ENCODE peak calls at places on chromosomes 4 and X, in four cellular contexts. One of them, this sample, is unnamed.

GRCh38 chrX:152926923-152927322 is 29.1 kb downstream of the ZNF185 start:
- DNase-seq in cardiac muscle cell: no peak
- DNase-seq in activated T-cell treated with anti-CD3 and anti-CD28 coated beads, Interleukin-2, amount 50 U/mL, for 4 hours: no peak
- DNase-seq in NCI-H1105: no peak
- DNase-seq in this sample: no peak

GRCh38 chrX:119145241-119145653 is 17.6 kb upstream of the KIAA1210 start:
- DNase-seq in cardiac muscle cell: peak; percentile 6
- DNase-seq in activated T-cell treated with anti-CD3 and anti-CD28 coated beads, Interleukin-2, amount 50 U/mL, for 4 hours: no peak
- DNase-seq in NCI-H1105: no peak
- DNase-seq in this sample: peak; percentile 28

GRCh38 chr4:87465739-87466366 is 43.5 kb downstream of the NUDT9 start:
- DNase-seq in cardiac muscle cell: peak; percentile 40
- DNase-seq in activated T-cell treated with anti-CD3 and anti-CD28 coated beads, Interleukin-2, amount 50 U/mL, for 4 hours: no peak
- DNase-seq in NCI-H1105: no peak
- DNase-seq in this sample: peak; percentile 50

GRCh38 chr4:37935026-37935425 is 25.2 kb upstream of the PTTG2 start:
- DNase-seq in cardiac muscle cell: no peak
- DNase-seq in activated T-cell treated with anti-CD3 and anti-CD28 coated beads, Interleukin-2, amount 50 U/mL, for 4 hours: no peak
- DNase-seq in NCI-H1105: no peak
- DNase-seq in this sample: no peak

GRCh38 chr4:7429069-7429416 is 5.7 kb downstream of the PSAPL1 start:
- DNase-seq in cardiac muscle cell: no peak
- DNase-seq in activated T-cell treated with anti-CD3 and anti-CD28 coated beads, Interleukin-2, amount 50 U/mL, for 4 hours: no peak
- DNase-seq in NCI-H1105: no peak
- DNase-seq in this sample: no peak

GRCh38 chr4:159077702-159078495 is 25.0 kb upstream of the RAPGEF2 start:
- DNase-seq in cardiac muscle cell: no peak
- DNase-seq in activated T-cell treated with anti-CD3 and anti-CD28 coated beads, Interleukin-2, amount 50 U/mL, for 4 hours: no peak
- DNase-seq in NCI-H1105: peak; percentile 19
- DNase-seq in this sample: peak; percentile 41

GRCh38 chrX:66633541-66633940 is 5.3 kb downstream of the EDA2R start:
- DNase-seq in cardiac muscle cell: no peak
- DNase-seq in activated T-cell treated with anti-CD3 and anti-CD28 coated beads, Interleukin-2, amount 50 U/mL, for 4 hours: no peak
- DNase-seq in NCI-H1105: no peak
- DNase-seq in this sample: no peak

GRCh38 chrX:141341341-141341740 is 99.0 kb upstream of the SPANXC start:
- DNase-seq in cardiac muscle cell: no peak
- DNase-seq in activated T-cell treated with anti-CD3 and anti-CD28 coated beads, Interleukin-2, amount 50 U/mL, for 4 hours: no peak
- DNase-seq in NCI-H1105: no peak
- DNase-seq in this sample: no peak

GRCh38 chr4:39528056-39528465 is 822 bp upstream of the UGDH start:
- DNase-seq in cardiac muscle cell: no peak
- DNase-seq in activated T-cell treated with anti-CD3 and anti-CD28 coated beads, Interleukin-2, amount 50 U/mL, for 4 hours: no peak
- DNase-seq in NCI-H1105: no peak
- DNase-seq in this sample: no peak

GRCh38 chr4:56246230-56246610 is 141.1 kb downstream of the AASDH start:
- DNase-seq in cardiac muscle cell: no peak
- DNase-seq in activated T-cell treated with anti-CD3 and anti-CD28 coated beads, Interleukin-2, amount 50 U/mL, for 4 hours: no peak
- DNase-seq in NCI-H1105: no peak
- DNase-seq in this sample: no peak

GRCh38 chrX:9671998-9672397 is 93.6 kb downstream of the GPR143 start:
- DNase-seq in cardiac muscle cell: no peak
- DNase-seq in activated T-cell treated with anti-CD3 and anti-CD28 coated beads, Interleukin-2, amount 50 U/mL, for 4 hours: no peak
- DNase-seq in NCI-H1105: no peak
- DNase-seq in this sample: no peak

GRCh38 chrX:46209768-46210167 is 335.5 kb downstream of the ZNF674 start:
- DNase-seq in cardiac muscle cell: no peak
- DNase-seq in activated T-cell treated with anti-CD3 and anti-CD28 coated beads, Interleukin-2, amount 50 U/mL, for 4 hours: no peak
- DNase-seq in NCI-H1105: no peak
- DNase-seq in this sample: peak; percentile 94

GRCh38 chr4:176883108-176883550 is 90.4 kb upstream of the VEGFC start:
- DNase-seq in cardiac muscle cell: no peak
- DNase-seq in activated T-cell treated with anti-CD3 and anti-CD28 coated beads, Interleukin-2, amount 50 U/mL, for 4 hours: no peak
- DNase-seq in NCI-H1105: no peak
- DNase-seq in this sample: no peak

GRCh38 chrX:105882581-105883275 is 60.4 kb downstream of the NRK start:
- DNase-seq in cardiac muscle cell: peak; percentile 60
- DNase-seq in activated T-cell treated with anti-CD3 and anti-CD28 coated beads, Interleukin-2, amount 50 U/mL, for 4 hours: no peak
- DNase-seq in NCI-H1105: peak; percentile 37
- DNase-seq in this sample: no peak

GRCh38 chr4:74123065-74123728 is 24.2 kb upstream of the CXCL2 start:
- DNase-seq in cardiac muscle cell: no peak
- DNase-seq in activated T-cell treated with anti-CD3 and anti-CD28 coated beads, Interleukin-2, amount 50 U/mL, for 4 hours: no peak
- DNase-seq in NCI-H1105: peak; percentile 18
- DNase-seq in this sample: no peak

GRCh38 chrX:110421499-110422455 is 63.1 kb downstream of the RTL9 start:
- DNase-seq in cardiac muscle cell: no peak
- DNase-seq in activated T-cell treated with anti-CD3 and anti-CD28 coated beads, Interleukin-2, amount 50 U/mL, for 4 hours: no peak
- DNase-seq in NCI-H1105: peak; percentile 35
- DNase-seq in this sample: no peak

GRCh38 chr4:39977489-39978377 is at the start of gene PDS5A:
- DNase-seq in cardiac muscle cell: peak; percentile 95
- DNase-seq in activated T-cell treated with anti-CD3 and anti-CD28 coated beads, Interleukin-2, amount 50 U/mL, for 4 hours: peak; percentile 87
- DNase-seq in NCI-H1105: peak; percentile 75
- DNase-seq in this sample: peak; percentile 87

GRCh38 chrX:112688242-112688641 is 8.5 kb upstream of the LHFPL1 start:
- DNase-seq in cardiac muscle cell: no peak
- DNase-seq in activated T-cell treated with anti-CD3 and anti-CD28 coated beads, Interleukin-2, amount 50 U/mL, for 4 hours: no peak
- DNase-seq in NCI-H1105: no peak
- DNase-seq in this sample: no peak

GRCh38 chrX:125681507-125681906 is 361.8 kb downstream of the TEX13C start:
- DNase-seq in cardiac muscle cell: no peak
- DNase-seq in activated T-cell treated with anti-CD3 and anti-CD28 coated beads, Interleukin-2, amount 50 U/mL, for 4 hours: no peak
- DNase-seq in NCI-H1105: no peak
- DNase-seq in this sample: no peak

GRCh38 chr4:72207196-72207595 is 175.4 kb downstream of the NPFFR2 start:
- DNase-seq in cardiac muscle cell: no peak
- DNase-seq in activated T-cell treated with anti-CD3 and anti-CD28 coated beads, Interleukin-2, amount 50 U/mL, for 4 hours: no peak
- DNase-seq in NCI-H1105: no peak
- DNase-seq in this sample: no peak

GRCh38 chr4:26441110-26441509 is 49.2 kb downstream of the CCKAR start:
- DNase-seq in cardiac muscle cell: no peak
- DNase-seq in activated T-cell treated with anti-CD3 and anti-CD28 coated beads, Interleukin-2, amount 50 U/mL, for 4 hours: no peak
- DNase-seq in NCI-H1105: no peak
- DNase-seq in this sample: no peak

GRCh38 chr4:29058519-29058918 is 1661.7 kb upstream of the PCDH7 start:
- DNase-seq in cardiac muscle cell: no peak
- DNase-seq in activated T-cell treated with anti-CD3 and anti-CD28 coated beads, Interleukin-2, amount 50 U/mL, for 4 hours: no peak
- DNase-seq in NCI-H1105: no peak
- DNase-seq in this sample: no peak

GRCh38 chr4:177480796-177481195 is 38.6 kb upstream of the AGA start:
- DNase-seq in cardiac muscle cell: no peak
- DNase-seq in activated T-cell treated with anti-CD3 and anti-CD28 coated beads, Interleukin-2, amount 50 U/mL, for 4 hours: no peak
- DNase-seq in NCI-H1105: no peak
- DNase-seq in this sample: no peak